ENCODE peak calls at places on chromosomes 6 and 20, in four cellular contexts. D is HCT116, C is K562, F is HepG2. X is an unnamed sample.

GRCh38 chr6:117072781-117073180 is 192.6 kb upstream of the VGLL2 start:
- DNase-seq in D (no peak), C (no peak), F (no peak), X (no peak)

GRCh38 chr20:14406495-14406894 is 69.1 kb upstream of the FLRT3 start:
- DNase-seq in D (no peak), C (no peak), F (peak; percentile 8), X (no peak)

GRCh38 chr6:28811873-28812272 is 111.9 kb downstream of the TRIM27 start:
- DNase-seq in D (no peak), C (peak; percentile 81), F (peak; percentile 41), X (no peak)

GRCh38 chr6:21871831-21872230 is 278.3 kb downstream of the SOX4 start:
- DNase-seq in D (no peak), C (no peak), F (no peak), X (no peak)

GRCh38 chr20:62621251-62622110 is 20.8 kb upstream of the SLCO4A1 start:
- DNase-seq in D (no peak), C (no peak), F (no peak), X (no peak)

GRCh38 chr6:12572884-12573824 is 143.4 kb upstream of the PHACTR1 start:
- DNase-seq in D (no peak), C (no peak), F (no peak), X (no peak)

GRCh38 chr6:111038534-111039252 is 48.6 kb upstream of the SLC16A10 start:
- DNase-seq in D (no peak), C (no peak), F (no peak), X (no peak)

GRCh38 chr6:65545920-65546319 is 161.1 kb downstream of the EYS start:
- DNase-seq in D (no peak), C (peak; percentile 12), F (no peak), X (no peak)

GRCh38 chr6:73234732-73235131 is 9.4 kb upstream of the KHDC1L start:
- DNase-seq in D (no peak), C (no peak), F (no peak), X (no peak)
- TF ChIP-seq ZNF274 in D (no peak), C (no peak), F (no peak), X (no peak)

DNA sequence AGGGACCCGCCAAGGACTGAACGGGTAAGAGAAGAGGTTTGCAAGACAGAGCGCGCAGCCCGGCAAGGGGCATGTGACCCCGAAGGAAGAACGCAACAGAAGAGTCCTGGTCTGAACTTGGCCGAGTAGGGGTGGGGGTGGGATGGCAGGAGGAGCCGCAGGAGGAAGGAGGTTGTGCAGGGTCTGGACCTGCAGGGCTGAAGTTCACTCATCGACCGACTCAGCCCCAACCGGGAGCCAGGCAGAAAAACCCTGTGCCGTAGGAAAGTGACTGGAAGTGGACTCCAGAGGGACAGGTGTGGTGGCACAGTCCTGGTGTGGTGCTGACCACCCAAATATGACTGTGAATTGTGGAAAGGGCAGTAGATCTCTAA is 15.2 kb downstream of the ADISSP start:
- DNase-seq in D (no peak), C (no peak), F (no peak), X (no peak)
- H3K4me3 ChIP-seq in D (no peak overlapping the region), C (no peak overlapping the region), F (no peak overlapping the region), X (no peak overlapping the region)

DNA sequence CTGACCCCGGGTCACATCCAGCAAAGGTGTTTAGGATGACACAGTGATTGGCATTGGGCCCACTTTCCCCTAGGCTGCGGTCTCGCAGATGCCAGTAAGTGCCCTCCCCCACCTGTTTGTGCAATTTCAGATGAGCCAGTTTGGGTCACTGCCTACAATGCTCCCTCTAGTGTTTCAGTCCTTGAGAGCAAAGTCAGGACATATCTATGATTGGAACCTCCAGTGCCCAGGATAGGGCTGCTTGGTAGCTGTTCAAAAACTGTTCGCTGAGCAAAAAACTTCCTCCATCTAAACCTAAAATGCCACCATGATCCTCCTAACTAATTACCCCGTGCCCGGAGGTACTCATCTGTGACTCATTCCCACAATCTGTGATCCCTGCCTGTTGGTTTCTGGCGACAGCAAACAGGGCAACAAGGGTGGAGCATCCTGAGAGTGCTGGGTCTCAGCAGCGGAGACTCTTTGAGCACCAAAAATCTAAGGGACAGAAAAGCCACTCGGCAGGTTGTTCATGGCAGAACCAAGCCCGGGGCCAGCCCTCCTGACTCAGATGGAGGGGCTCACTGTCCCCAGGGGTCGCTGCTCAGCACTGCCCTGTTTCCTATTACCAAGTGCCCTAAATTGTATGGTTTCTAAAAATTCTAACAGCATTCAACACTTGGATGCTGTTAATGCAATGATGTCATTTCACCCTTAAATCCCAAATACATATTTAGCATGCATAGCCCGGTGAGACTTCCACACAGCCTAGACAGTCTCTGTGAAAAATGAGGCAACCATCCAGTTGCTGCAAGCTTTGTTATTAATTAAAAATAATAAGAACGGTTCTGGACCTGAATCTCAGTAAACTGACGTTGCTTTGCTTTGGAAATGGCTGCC is 5.0 kb downstream of the VSX1 start:
- DNase-seq in D (peak; percentile 73), C (no peak), F (peak; percentile 82), X (no peak)
- TF ChIP-seq MAX in D (no peak), C (no peak), F (no peak), X (no peak)

GRCh38 chr20:17969276-17969883 is 562 bp downstream of the MGME1 start:
- DNase-seq in D (no peak), C (peak; percentile 59), F (peak; percentile 67), X (no peak)
- TF ChIP-seq ZNF274 in D (no peak), C (no peak), F (no peak), X (no peak)

DNA sequence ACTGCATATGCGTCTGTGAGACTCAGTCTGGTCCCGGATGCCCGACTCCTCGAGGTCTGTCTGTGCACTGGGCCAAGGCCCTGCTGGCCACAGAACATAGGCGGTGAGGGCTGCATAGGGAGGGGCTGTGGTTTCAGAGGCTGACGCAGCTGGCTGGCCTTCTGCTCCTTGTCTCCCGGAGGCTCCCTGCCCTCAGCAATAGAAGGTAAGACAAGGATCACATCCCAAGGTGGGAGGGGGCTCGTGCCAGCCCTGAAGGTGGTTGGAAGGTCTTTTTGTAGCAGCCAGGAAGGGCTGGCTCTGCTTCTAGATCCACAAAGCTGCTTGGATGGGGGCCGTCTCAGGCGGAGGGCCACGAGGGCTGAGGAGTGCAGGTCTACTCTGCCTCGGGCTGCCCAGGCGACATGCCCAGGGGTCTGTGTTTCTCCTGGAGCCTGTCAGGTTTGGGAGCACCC is 239.8 kb upstream of the SULF2 start:
- DNase-seq in D (no peak), C (no peak), F (no peak), X (no peak)
- H3K4me3 ChIP-seq in D (no peak overlapping the region), C (no peak overlapping the region), F (no peak overlapping the region), X (no peak overlapping the region)

GRCh38 chr20:57654363-57654997 is 34.3 kb upstream of the ZBP1 start:
- DNase-seq in D (peak; percentile 23), C (peak; percentile 67), F (peak; percentile 42), X (no peak)

GRCh38 chr20:57652865-57653545 is 32.8 kb upstream of the ZBP1 start:
- DNase-seq in D (no peak), C (no peak), F (no peak), X (no peak)

GRCh38 chr20:57653910-57654309 is 33.7 kb upstream of the ZBP1 start:
- DNase-seq in D (no peak), C (no peak), F (no peak), X (no peak)

GRCh38 chr20:57651977-57652864 is 32.0 kb upstream of the ZBP1 start:
- DNase-seq in D (no peak), C (no peak), F (no peak), X (no peak)

GRCh38 chr20:57653546-57653900 is 33.3 kb upstream of the ZBP1 start:
- DNase-seq in D (no peak), C (no peak), F (no peak), X (no peak)
- TF ChIP-seq MAX in D (no peak), C (no peak), F (no peak), X (no peak)

GRCh38 chr6:41359617-41360313 is 24.4 kb downstream of the NCR2 start:
- DNase-seq in D (no peak), C (no peak), F (no peak), X (no peak)
- TF ChIP-seq ZNF274 in D (no peak), C (no peak), F (no peak), X (no peak)

GRCh38 chr6:113997106-113997505 is 26.2 kb upstream of the HDAC2 start:
- DNase-seq in D (peak; percentile 57), C (no peak), F (no peak), X (no peak)
- H3K4me3 ChIP-seq in D (peak overlapping the region; percentile 15), C (no peak overlapping the region), F (no peak overlapping the region), X (no peak overlapping the region)

DNA sequence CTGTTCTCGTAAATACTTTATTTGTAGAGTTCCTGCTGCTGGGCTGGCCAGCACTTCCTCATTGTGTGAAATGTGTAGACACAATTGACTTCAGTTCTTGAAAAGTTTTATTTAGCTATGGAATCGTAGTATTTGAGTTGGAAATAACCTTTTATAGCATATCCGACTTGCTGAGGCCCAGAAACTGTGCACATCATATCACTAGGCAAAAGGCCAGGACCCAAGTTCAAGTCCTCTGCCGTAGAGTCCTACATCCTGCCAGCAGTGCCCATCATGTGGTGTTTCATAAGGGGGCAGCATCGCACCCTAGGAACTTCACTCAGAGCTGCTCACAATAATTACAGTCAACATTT is 207.7 kb upstream of the SNX9 start:
- DNase-seq in D (no peak), C (no peak), F (no peak), X (no peak)
- TF ChIP-seq MAX in D (no peak), C (no peak), F (no peak), X (no peak)

DNA sequence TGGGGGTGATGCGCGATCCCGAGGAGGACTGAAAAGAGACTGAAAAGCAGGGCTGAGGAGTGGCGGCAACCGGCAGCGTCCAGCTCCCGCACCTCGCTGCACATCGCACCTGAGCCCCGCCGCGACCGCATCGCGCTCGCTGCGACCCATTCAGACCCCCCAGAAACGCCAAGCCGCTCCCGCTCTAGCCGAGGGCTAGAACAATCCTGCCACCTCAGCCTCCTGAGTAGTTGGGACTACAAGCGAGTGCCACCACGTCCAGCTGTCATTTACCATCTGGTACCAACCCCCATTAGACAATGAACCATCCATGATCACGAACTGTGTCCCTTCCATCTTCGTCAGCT is 33.2 kb downstream of the HLA-A start:
- DNase-seq in D (no peak), C (no peak), F (no peak), X (no peak)
- TF ChIP-seq ZNF274 in D (no peak), C (no peak), F (no peak), X (no peak)